ENCODE peak calls at places on chromosome 20, in seven cellular contexts. S, C, T, R, Q, N and A are unnamed samples.

GRCh38 chr20:8153281-8153908 is 21.3 kb downstream of the PLCB1 start:
- DNase-seq in S (peak; percentile 27), C (no peak), T (no peak), R (no peak), Q (no peak), N (no peak), A (peak; percentile 53)

GRCh38 chr20:38895098-38895949 is 30.9 kb upstream of the FAM83D start:
- DNase-seq in S (no peak), C (no peak), T (no peak), R (no peak), Q (no peak), N (no peak), A (no peak)

GRCh38 chr20:2745060-2745910 is 52.7 kb downstream of the EBF4 start:
- DNase-seq in S (no peak), C (no peak), T (no peak), R (no peak), Q (peak; percentile 53), N (no peak), A (no peak)

GRCh38 chr20:24353135-24353694 is 116.2 kb upstream of the SYNDIG1 start:
- DNase-seq in S (no peak), C (no peak), T (no peak), R (no peak), Q (no peak), N (no peak), A (no peak)

GRCh38 chr20:35616465-35617396 is 1.1 kb downstream of the SPAG4 start:
- DNase-seq in S (peak; percentile 99), C (no peak), T (peak; percentile 91), R (peak; percentile 88), Q (peak; percentile 86), N (peak; percentile 100), A (peak; percentile 100)

GRCh38 chr20:38452880-38453624 is 17.9 kb upstream of the SNHG17 start:
- DNase-seq in S (peak; percentile 74), C (no peak), T (no peak), R (no peak), Q (no peak), N (peak; percentile 30), A (peak; percentile 69)

GRCh38 chr20:47432251-47433210 is 69.2 kb upstream of the NCOA3 start:
- DNase-seq in S (peak; percentile 19), C (no peak), T (no peak), R (no peak), Q (no peak), N (peak; percentile 89), A (no peak)

GRCh38 chr20:24872291-24873014 is 76.6 kb upstream of the CST7 start:
- DNase-seq in S (no peak), C (no peak), T (no peak), R (no peak), Q (no peak), N (no peak), A (no peak)

GRCh38 chr20:407953-408842 is at the start of gene RBCK1:
- DNase-seq in S (peak; percentile 72), C (peak; percentile 75), T (peak; percentile 80), R (peak; percentile 87), Q (peak; percentile 78), N (peak; percentile 60), A (peak; percentile 90)

GRCh38 chr20:24766826-24767622 is 182.0 kb upstream of the CST7 start:
- DNase-seq in S (no peak), C (no peak), T (peak; percentile 12), R (no peak), Q (no peak), N (peak; percentile 7), A (no peak)

GRCh38 chr20:58309607-58310290 is at the start of gene RAB22A:
- DNase-seq in S (peak; percentile 77), C (peak; percentile 82), T (peak; percentile 66), R (peak; percentile 84), Q (peak; percentile 79), N (peak; percentile 64), A (peak; percentile 73)

GRCh38 chr20:17140894-17141293 is 85.9 kb upstream of the PCSK2 start:
- DNase-seq in S (no peak), C (no peak), T (no peak), R (no peak), Q (no peak), N (no peak), A (no peak)

GRCh38 chr20:49906101-49906604 is 9.2 kb downstream of the SPATA2 start:
- DNase-seq in S (no peak), C (no peak), T (no peak), R (no peak), Q (no peak), N (no peak), A (no peak)
- H2AK5ac ChIP-seq in S (no peak overlapping the region), C (no peak overlapping the region), T (no peak overlapping the region), R (no peak overlapping the region), Q (no peak overlapping the region), N (no peak overlapping the region), A (no peak overlapping the region)

DNA sequence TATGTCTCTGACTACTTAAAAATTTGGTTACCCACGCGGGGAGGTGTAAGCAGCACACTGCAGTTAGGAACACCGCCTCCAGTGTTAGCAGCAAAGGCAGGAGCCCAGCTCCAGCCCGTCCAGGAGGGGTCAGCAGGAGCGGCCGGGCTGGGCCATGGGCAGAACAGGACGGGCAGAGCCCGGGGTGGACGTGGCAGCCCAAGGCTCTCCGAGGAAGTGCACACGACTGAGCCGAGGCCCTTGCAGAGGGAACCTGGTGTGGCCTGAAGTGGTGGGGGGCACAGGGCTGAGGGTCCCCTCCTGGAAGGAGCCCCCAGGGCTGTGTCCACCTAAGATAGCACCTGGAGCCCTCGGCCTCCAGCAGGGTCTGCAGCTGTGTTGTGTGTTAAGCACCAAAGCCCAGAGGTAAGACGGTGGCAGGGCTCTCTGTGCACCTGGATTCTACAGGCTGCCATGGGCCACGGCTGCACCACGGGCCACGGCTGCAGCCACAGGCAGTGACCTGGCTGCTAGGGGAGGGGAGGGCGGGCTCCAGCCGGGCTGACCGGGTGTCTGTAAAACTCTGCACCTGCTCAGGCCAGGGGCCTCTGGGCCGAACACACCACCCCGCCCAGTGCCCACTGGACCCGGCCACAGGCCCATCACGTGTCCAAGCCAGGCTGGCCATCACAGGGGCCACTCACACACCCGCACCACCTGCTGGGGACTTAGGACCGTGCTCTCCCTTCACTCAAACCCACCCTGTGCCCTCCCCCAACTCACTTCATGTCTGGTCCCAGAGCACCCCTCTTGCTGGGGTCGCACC is 6.6 kb downstream of the SLC2A4RG start:
- DNase-seq in S (no peak), C (no peak), T (no peak), R (no peak), Q (no peak), N (no peak), A (no peak)
- H3K9ac ChIP-seq in S (no peak overlapping the region), C (no peak overlapping the region), T (no peak overlapping the region), R (no peak overlapping the region), Q (no peak overlapping the region), N (no peak overlapping the region), A (no peak overlapping the region)

GRCh38 chr20:51749674-51750036 is 18.5 kb downstream of the ATP9A start:
- DNase-seq in S (peak; percentile 79), C (no peak), T (no peak), R (no peak), Q (no peak), N (no peak), A (peak; percentile 78)
- H2AK5ac ChIP-seq in S (no peak overlapping the region), C (no peak overlapping the region), T (no peak overlapping the region), R (no peak overlapping the region), Q (no peak overlapping the region), N (no peak overlapping the region), A (no peak overlapping the region)

GRCh38 chr20:32010096-32010495 is at the start of gene CCM2L:
- DNase-seq in S (no peak), C (no peak), T (no peak), R (no peak), Q (no peak), N (no peak), A (no peak)

GRCh38 chr20:32009564-32009963 is 674 bp upstream of the CCM2L start:
- DNase-seq in S (no peak), C (no peak), T (no peak), R (no peak), Q (no peak), N (no peak), A (no peak)

GRCh38 chr20:32013326-32013725 is 3.1 kb downstream of the CCM2L start:
- DNase-seq in S (no peak), C (no peak), T (no peak), R (no peak), Q (no peak), N (no peak), A (no peak)

GRCh38 chr20:32012159-32012682 is 2.0 kb downstream of the CCM2L start:
- DNase-seq in S (no peak), C (no peak), T (no peak), R (no peak), Q (no peak), N (peak; percentile 42), A (no peak)

GRCh38 chr20:32010666-32011065 is 428 bp downstream of the CCM2L start:
- DNase-seq in S (no peak), C (no peak), T (peak; percentile 71), R (peak; percentile 52), Q (peak; percentile 22), N (no peak), A (no peak)
- H3K9ac ChIP-seq in S (no peak overlapping the region), C (no peak overlapping the region), T (no peak overlapping the region), R (no peak overlapping the region), Q (no peak overlapping the region), N (no peak overlapping the region), A (no peak overlapping the region)

GRCh38 chr20:56386219-56386618 is 5.8 kb downstream of the AURKA start:
- DNase-seq in S (no peak), C (no peak), T (no peak), R (no peak), Q (peak; percentile 13), N (no peak), A (no peak)
- H2AK5ac ChIP-seq in S (no peak overlapping the region), C (no peak overlapping the region), T (no peak overlapping the region), R (no peak overlapping the region), Q (no peak overlapping the region), N (no peak overlapping the region), A (no peak overlapping the region)

GRCh38 chr20:19995220-19995863 is 21.8 kb upstream of the NAA20 start:
- DNase-seq in S (peak; percentile 64), C (no peak), T (no peak), R (no peak), Q (peak; percentile 32), N (peak; percentile 54), A (peak; percentile 61)

GRCh38 chr20:19991826-19992225 is 25.3 kb upstream of the NAA20 start:
- DNase-seq in S (peak; percentile 58), C (no peak), T (no peak), R (no peak), Q (no peak), N (no peak), A (peak; percentile 62)

GRCh38 chr20:19996970-19997369 is 20.2 kb upstream of the NAA20 start:
- DNase-seq in S (no peak), C (no peak), T (no peak), R (no peak), Q (no peak), N (no peak), A (no peak)

GRCh38 chr20:19992996-19993908 is 23.9 kb upstream of the NAA20 start:
- DNase-seq in S (peak; percentile 91), C (no peak), T (peak; percentile 76), R (no peak), Q (peak; percentile 96), N (peak; percentile 56), A (peak; percentile 90)

GRCh38 chr20:19993937-19994667 is 23.1 kb upstream of the NAA20 start:
- DNase-seq in S (peak; percentile 76), C (no peak), T (no peak), R (no peak), Q (peak; percentile 65), N (peak; percentile 58), A (peak; percentile 84)
- H3K9ac ChIP-seq in S (peak overlapping the region; percentile 32), C (no peak overlapping the region), T (no peak overlapping the region), R (no peak overlapping the region), Q (no peak overlapping the region), N (peak overlapping the region; percentile 7), A (peak overlapping the region; percentile 85)

GRCh38 chr20:21569586-21569985 is 55.7 kb upstream of the NKX2-2 start:
- DNase-seq in S (no peak), C (no peak), T (no peak), R (no peak), Q (no peak), N (no peak), A (no peak)
- H2AK5ac ChIP-seq in S (no peak overlapping the region), C (no peak overlapping the region), T (no peak overlapping the region), R (no peak overlapping the region), Q (no peak overlapping the region), N (no peak overlapping the region), A (no peak overlapping the region)